ENCODE peak calls at places on chromosomes 5 and 9, in four cellular contexts. T is neural crest cell, P is B cell, G is heart right ventricle. I is an unnamed sample.

GRCh38 chr5:155293605-155294178 is 280.1 kb downstream of the KIF4B start:
- DNase-seq in T (no peak), P (no peak), G (no peak), I (no peak)

GRCh38 chr5:168992687-168993086 is 308.3 kb downstream of the SLIT3 start:
- DNase-seq in T (no peak), P (no peak), G (no peak), I (peak)

GRCh38 chr5:123204224-123204623 is 115.2 kb downstream of the PRDM6 start:
- DNase-seq in T (no peak), P (no peak), G (no peak), I (no peak)

GRCh38 chr9:33637881-33638280 is 113.8 kb downstream of the ANKRD18B start:
- DNase-seq in T (no peak), P (no peak), G (no peak), I (no peak)

GRCh38 chr5:53934126-53934856 is 373.9 kb downstream of the NDUFS4 start:
- DNase-seq in T (no peak), P (no peak), G (no peak), I (no peak)

GRCh38 chr5:139646912-139647391 is 1.2 kb upstream of the CXXC5 start:
- DNase-seq in T (no peak), P (no peak), G (no peak), I (no peak)

GRCh38 chr9:83920469-83920941 is 727 bp downstream of the KIF27 start:
- DNase-seq in T (no peak), P (peak), G (peak), I (no peak)

GRCh38 chr9:32877639-32878217 is 94.4 kb downstream of the TMEM215 start:
- DNase-seq in T (no peak), P (no peak), G (no peak), I (no peak)

GRCh38 chr5:89954901-89955300 is 454.7 kb downstream of the CETN3 start:
- DNase-seq in T (no peak), P (no peak), G (no peak), I (no peak)

GRCh38 chr5:115666023-115666422 is 40.2 kb upstream of the TMED7 start:
- DNase-seq in T (no peak), P (no peak), G (no peak), I (no peak)

I was measured in HEK293T.